ENCODE peak calls at places on chromosomes 4 and X, in four cellular contexts. Z is neural crest cell, L is HepG2, E is natural killer cell. O is an unnamed sample.

GRCh38 chr4:113762851-113763172 is 1.3 kb upstream of the CAMK2D start:
- DNase-seq in L (no peak), Z (no peak), E (no peak), O (no peak)

GRCh38 chr4:71009796-71010588 is 16.5 kb downstream of the DCK start:
- DNase-seq in E (no peak), Z (no peak), L (peak), O (no peak)

GRCh38 chr4:182918044-182918607 is 940 bp upstream of the DCTD start:
- DNase-seq in E (no peak), L (no peak), Z (no peak), O (no peak)

GRCh38 chr4:98150092-98150761 is 7.0 kb upstream of the STPG2 start:
- DNase-seq in L (no peak), Z (no peak), E (no peak), O (no peak)

GRCh38 chr4:8188743-8189550 is 10.1 kb upstream of the SH3TC1 start:
- DNase-seq in L (no peak), E (no peak), Z (no peak), O (peak)

GRCh38 chr4:74056114-74056857 is 17.8 kb upstream of the CXCL3 start:
- DNase-seq in E (no peak), L (no peak), Z (no peak), O (no peak)

GRCh38 chr4:182085051-182085480 is 158.1 kb upstream of the TENM3 start:
- DNase-seq in L (no peak), Z (no peak), E (no peak), O (no peak)

GRCh38 chrX:133094098-133094731 is 2.7 kb downstream of the USP26 start:
- DNase-seq in E (no peak), Z (no peak), L (no peak), O (no peak)

GRCh38 chr4:48090621-48091020 is 43.4 kb downstream of the TXK start:
- DNase-seq in E (no peak), L (no peak), Z (no peak), O (no peak)

GRCh38 chr4:1763550-1764080 is 29.5 kb upstream of the FGFR3 start:
- DNase-seq in E (no peak), Z (no peak), L (peak), O (no peak)

GRCh38 chr4:18167831-18168230 is 146.3 kb upstream of the LCORL start:
- DNase-seq in L (no peak), E (no peak), Z (no peak), O (no peak)

GRCh38 chr4:142142403-142142802 is 506.0 kb downstream of the IL15 start:
- DNase-seq in L (no peak), E (no peak), Z (no peak), O (no peak)

GRCh38 chr4:42671431-42672194 is 14.7 kb upstream of the ATP8A1 start:
- DNase-seq in L (no peak), Z (no peak), E (no peak), O (no peak)

GRCh38 chrX:9163153-9163790 is 129.3 kb upstream of the FAM9B start:
- DNase-seq in L (no peak), E (no peak), Z (no peak), O (no peak)

GRCh38 chr4:57154191-57154590 is 44.0 kb upstream of the IGFBP7 start:
- DNase-seq in L (no peak), E (no peak), Z (no peak), O (no peak)

GRCh38 chrX:40158036-40158706 is 60.4 kb upstream of the BCOR start:
- DNase-seq in L (no peak), E (no peak), Z (peak), O (peak)

GRCh38 chrX:75786290-75786689 is 1.2 kb upstream of the MAGEE2 start:
- DNase-seq in L (no peak), Z (no peak), E (no peak), O (no peak)

GRCh38 chrX:142549923-142550322 is 344.8 kb upstream of the MAGEC2 start:
- DNase-seq in L (no peak), Z (no peak), E (no peak), O (no peak)

GRCh38 chr4:40718571-40718970 is 31.2 kb upstream of the NSUN7 start:
- DNase-seq in E (no peak), Z (no peak), L (no peak), O (no peak)

GRCh38 chr4:22389240-22389871 is 126.5 kb downstream of the ADGRA3 start:
- DNase-seq in L (peak), Z (peak), E (no peak), O (peak)

GRCh38 chrX:83845397-83845796 is 15.5 kb upstream of the CYLC1 start:
- DNase-seq in Z (no peak), E (no peak), L (peak), O (no peak)

GRCh38 chrX:130173190-130173895 is 1.6 kb downstream of the RAB33A start:
- DNase-seq in E (peak), Z (no peak), L (no peak), O (no peak)

GRCh38 chr4:95086532-95086931 is 328.8 kb downstream of the BMPR1B start:
- DNase-seq in E (no peak), Z (no peak), L (no peak), O (no peak)

GRCh38 chr4:2298548-2298991 is 36.7 kb upstream of the MXD4 start:
- DNase-seq in Z (no peak), L (no peak), E (no peak), O (no peak)

GRCh38 chrX:20382082-20382481 is 115.4 kb upstream of the RPS6KA3 start:
- DNase-seq in Z (no peak), L (peak), E (no peak), O (no peak)

GRCh38 chr4:122052714-122053113 is 99.4 kb upstream of the BLTP1 start:
- DNase-seq in Z (no peak), L (no peak), E (no peak), O (no peak)

GRCh38 chr4:174669278-174669677 is 147.0 kb upstream of the HPGD start:
- DNase-seq in Z (no peak), L (no peak), E (no peak), O (no peak)

GRCh38 chr4:8182294-8182693 is 16.8 kb upstream of the SH3TC1 start:
- DNase-seq in Z (no peak), E (no peak), L (no peak), O (no peak)

GRCh38 chr4:10821826-10822225 is 137.3 kb upstream of the CLNK start:
- DNase-seq in E (no peak), L (no peak), Z (no peak), O (no peak)

GRCh38 chr4:123740236-123740635 is 343.6 kb downstream of the SPRY1 start:
- DNase-seq in E (no peak), Z (no peak), L (no peak), O (no peak)

GRCh38 chr4:155578726-155579385 is 87.8 kb upstream of the GUCY1A1 start:
- DNase-seq in L (no peak), E (no peak), Z (no peak), O (no peak)

GRCh38 chrX:134520860-134521390 is 61.0 kb downstream of the HPRT1 start:
- DNase-seq in Z (peak), L (peak), E (no peak), O (peak)

GRCh38 chr4:153523941-153524386 is 57.8 kb downstream of the TMEM131L start:
- DNase-seq in L (no peak), Z (no peak), E (no peak), O (no peak)

GRCh38 chr4:98481167-98481566 is 177.2 kb downstream of the TSPAN5 start:
- DNase-seq in Z (no peak), L (peak), E (no peak), O (no peak)

GRCh38 chrX:38864165-38864564 is 62.9 kb downstream of the MID1IP1 start:
- DNase-seq in Z (no peak), E (no peak), L (no peak), O (no peak)

GRCh38 chr4:145709336-145709735 is 29.4 kb downstream of the C4orf51 start:
- DNase-seq in E (no peak), Z (no peak), L (no peak), O (no peak)

GRCh38 chr4:183098080-183098722 is 856 bp upstream of the WWC2 start:
- DNase-seq in E (peak), L (peak), Z (peak), O (peak)

GRCh38 chr4:135144498-135144897 is 942.9 kb upstream of the PABPC4L start:
- DNase-seq in Z (no peak), L (no peak), E (no peak), O (no peak)

GRCh38 chrX:31836479-31836878 is 764.6 kb upstream of the FTHL17 start:
- DNase-seq in L (no peak), Z (no peak), E (no peak), O (no peak)

GRCh38 chr4:139299536-139299935 is 1.8 kb upstream of the NAA15 start:
- DNase-seq in Z (no peak), L (no peak), E (no peak), O (no peak)

GRCh38 chr4:88743696-88744095 is 46.1 kb upstream of the NAP1L5 start:
- DNase-seq in L (no peak), Z (no peak), E (no peak), O (no peak)
- TF ChIP-seq CTCF in L (no peak), Z (no peak), E (no peak), O (no peak)

DNA sequence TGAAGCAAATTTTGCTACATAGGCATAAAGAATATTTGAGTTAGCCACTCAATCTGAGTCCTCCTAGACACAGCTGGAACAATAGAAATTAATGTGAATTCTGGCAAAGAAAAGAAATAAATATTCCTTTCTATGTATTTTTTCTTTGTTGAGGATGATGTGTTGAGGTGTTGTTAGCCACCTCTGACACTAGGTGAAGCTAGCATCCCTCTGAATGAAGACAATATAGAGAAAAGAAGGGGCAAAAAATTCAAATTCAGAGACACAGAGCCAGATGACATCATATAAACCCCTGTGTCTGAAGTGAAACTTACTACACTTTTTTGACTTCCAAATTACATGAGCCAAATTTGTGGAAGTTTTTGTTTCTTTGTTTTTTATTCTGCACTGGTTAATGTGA is 34.6 kb upstream of the TMPRSS11D start:
- DNase-seq in L (no peak), E (no peak), Z (no peak), O (no peak)
- TF ChIP-seq CTCF in L (peak), E (no peak), Z (peak), O (no peak)

DNA sequence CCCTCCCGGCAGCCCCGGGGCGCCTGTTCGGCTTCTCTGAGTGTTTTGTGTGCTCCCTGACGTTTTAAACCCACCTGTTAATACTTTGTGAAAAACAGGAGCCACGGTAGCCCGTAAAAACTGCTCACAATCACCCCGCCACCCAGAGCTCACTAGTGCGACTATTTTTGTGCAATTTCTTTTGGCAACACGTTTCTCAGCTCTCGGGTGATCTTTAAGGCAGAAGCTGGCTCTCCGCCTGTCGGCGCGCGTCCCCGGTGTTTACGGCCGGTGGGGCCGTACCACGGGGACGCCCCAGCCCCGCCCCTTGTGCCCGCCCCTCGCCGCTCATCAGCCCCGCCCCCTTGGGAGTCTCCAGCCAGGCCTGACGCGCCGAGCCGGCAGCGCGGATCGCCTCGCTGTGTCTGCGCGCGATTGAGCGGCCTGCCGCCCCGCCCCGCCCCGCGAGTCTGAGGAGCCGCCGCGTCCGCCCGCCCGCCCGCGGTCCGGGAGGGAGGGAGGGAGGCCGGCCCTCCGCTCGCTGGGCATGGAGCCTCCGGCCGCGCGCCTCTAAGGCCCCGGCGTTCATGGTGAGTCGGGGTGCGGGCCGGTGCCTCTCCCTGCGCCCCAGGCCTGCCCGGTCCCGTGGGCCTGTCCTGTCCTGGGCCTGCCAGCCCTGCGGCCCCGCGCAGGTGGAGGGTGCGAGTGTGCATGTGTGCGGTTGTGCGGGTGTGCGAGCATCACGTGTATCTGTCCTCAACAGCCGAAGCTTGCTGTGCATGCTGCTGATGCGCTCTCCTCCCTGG is 56.2 kb upstream of the TADA2B start:
- DNase-seq in Z (peak), E (peak), L (peak), O (peak)
- TF ChIP-seq CTCF in Z (peak), E (no peak), L (peak), O (no peak)

DNA sequence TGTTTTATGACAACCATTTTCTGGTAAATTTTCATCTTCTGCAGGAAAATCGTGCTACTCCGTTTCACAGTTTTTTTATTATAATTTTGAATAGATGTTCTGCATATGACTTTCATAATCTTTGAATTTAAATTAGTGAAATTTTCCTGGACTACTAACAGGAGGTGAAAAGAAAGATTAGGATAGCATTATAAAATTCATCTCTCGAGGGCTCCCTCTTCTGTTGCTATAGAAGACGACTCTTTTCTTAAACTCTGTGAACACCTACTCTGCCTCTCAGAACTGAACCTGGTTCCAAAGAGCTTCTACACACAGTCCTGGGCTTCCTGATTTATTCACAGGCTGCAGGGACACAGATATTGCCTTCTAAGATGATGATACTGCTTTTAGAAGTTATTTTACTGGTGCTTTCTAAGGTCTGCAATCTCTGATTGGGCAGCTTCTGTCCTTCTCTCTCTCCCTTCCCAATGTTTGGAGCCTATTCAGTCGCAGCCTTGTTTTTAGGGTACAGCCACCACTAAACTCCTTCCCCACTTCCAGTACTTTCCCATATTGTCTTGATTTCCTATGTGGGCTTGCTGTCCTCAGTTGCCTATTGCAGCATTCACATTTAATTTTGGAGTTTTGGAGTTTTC is 10.1 kb upstream of the SAP30 start:
- DNase-seq in E (no peak), L (no peak), Z (no peak), O (no peak)
- TF ChIP-seq CTCF in E (peak), L (peak), Z (peak), O (no peak)

GRCh38 chrX:48648299-48648698 is 35.3 kb upstream of the WAS start:
- DNase-seq in E (peak), L (peak), Z (no peak), O (peak)
- TF ChIP-seq CTCF in E (peak), L (peak), Z (peak), O (no peak)

GRCh38 chr4:148764720-148765119 is 322.5 kb upstream of the NR3C2 start:
- DNase-seq in L (no peak), E (no peak), Z (no peak), O (no peak)

GRCh38 chr4:148773313-148773712 is 331.1 kb upstream of the NR3C2 start:
- DNase-seq in L (no peak), Z (no peak), E (no peak), O (no peak)

GRCh38 chr4:148774134-148774533 is 331.9 kb upstream of the NR3C2 start:
- DNase-seq in E (no peak), Z (no peak), L (no peak), O (no peak)

GRCh38 chr4:148770848-148771247 is 328.6 kb upstream of the NR3C2 start:
- DNase-seq in L (no peak), Z (no peak), E (no peak), O (no peak)

GRCh38 chr4:148770377-148770776 is 328.2 kb upstream of the NR3C2 start:
- DNase-seq in E (no peak), L (no peak), Z (no peak), O (no peak)
- TF ChIP-seq CTCF in E (no peak), L (no peak), Z (no peak), O (no peak)

GRCh38 chr4:53490965-53491622 is 100.2 kb downstream of the LNX1 start:
- DNase-seq in Z (no peak), L (peak), E (no peak), O (no peak)
- TF ChIP-seq CTCF in Z (peak), L (peak), E (no peak), O (peak)

DNA sequence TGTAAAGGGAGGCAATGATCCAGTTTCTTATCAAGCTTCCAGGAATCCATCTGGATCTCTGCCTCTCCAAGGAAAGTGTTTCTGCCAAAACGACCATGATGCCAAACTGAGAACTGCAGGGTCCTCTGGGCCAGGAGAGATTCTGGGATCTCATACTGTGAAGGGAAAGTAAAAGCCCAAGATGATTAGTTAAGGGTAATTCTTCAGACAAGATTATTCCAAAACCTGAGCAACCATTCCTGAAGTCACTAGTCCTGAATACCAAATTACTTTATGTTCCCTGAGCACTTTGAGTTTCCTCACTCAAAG is 42.0 kb downstream of the SRPX2 start:
- DNase-seq in Z (no peak), E (no peak), L (no peak), O (no peak)
- TF ChIP-seq CTCF in Z (no peak), E (no peak), L (no peak), O (peak)

DNA sequence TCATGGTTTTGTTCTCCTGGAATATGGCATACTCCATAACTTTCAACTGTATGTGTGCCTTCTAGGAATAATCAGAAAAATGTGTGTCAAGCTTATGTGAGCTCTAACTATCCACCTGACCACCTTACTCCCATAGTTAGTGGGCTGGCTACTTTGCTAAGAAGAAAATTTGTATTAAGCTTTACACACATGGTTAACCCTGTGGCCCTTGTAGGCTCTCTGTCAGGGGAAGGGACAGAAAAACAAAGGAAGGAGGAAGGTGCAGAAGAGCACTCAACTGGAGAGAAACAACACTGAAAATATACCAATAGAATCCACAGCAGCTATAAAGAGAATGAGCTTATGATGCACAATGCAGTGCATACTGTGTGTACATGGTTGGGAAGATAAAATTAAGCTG is 84.6 kb downstream of the PPP3CA start:
- DNase-seq in E (no peak), L (no peak), Z (no peak), O (no peak)
- TF ChIP-seq CTCF in E (no peak), L (no peak), Z (no peak), O (no peak)

GRCh38 chr4:75653845-75654503 is 19.2 kb downstream of the G3BP2 start:
- DNase-seq in L (peak), E (no peak), Z (no peak), O (no peak)
- TF ChIP-seq CTCF in L (peak), E (peak), Z (peak), O (peak)